ENCODE peak calls at places on chromosomes 12 and 14, in four cellular contexts. One of them, this sample, is unnamed.

GRCh38 chr12:124436366-124436765 is 131.0 kb downstream of the NCOR2 start:
- DNase-seq in IMR-90: peak
- DNase-seq in astrocyte of the spinal cord: no peak
- DNase-seq in psoas muscle: no peak
- DNase-seq in this sample: no peak

GRCh38 chr12:104218935-104219334 is 3.4 kb downstream of the TXNRD1 start:
- DNase-seq in IMR-90: peak
- DNase-seq in astrocyte of the spinal cord: peak
- DNase-seq in psoas muscle: no peak
- DNase-seq in this sample: no peak

GRCh38 chr14:61113561-61113960 is 132.5 kb downstream of the SLC38A6 start:
- DNase-seq in IMR-90: no peak
- DNase-seq in astrocyte of the spinal cord: no peak
- DNase-seq in psoas muscle: no peak
- DNase-seq in this sample: no peak

GRCh38 chr14:94485944-94486841 is 10.2 kb upstream of the SERPINA9 start:
- DNase-seq in IMR-90: peak
- DNase-seq in astrocyte of the spinal cord: peak
- DNase-seq in psoas muscle: peak
- DNase-seq in this sample: no peak

GRCh38 chr12:132489078-132489601 is 811 bp upstream of the FBRSL1 start:
- DNase-seq in IMR-90: no peak
- DNase-seq in astrocyte of the spinal cord: no peak
- DNase-seq in psoas muscle: no peak
- DNase-seq in this sample: peak

GRCh38 chr14:96821501-96821900 is 24.3 kb downstream of the VRK1 start:
- DNase-seq in IMR-90: no peak
- DNase-seq in astrocyte of the spinal cord: no peak
- DNase-seq in psoas muscle: no peak
- DNase-seq in this sample: no peak

GRCh38 chr12:131096681-131097181 is 143.0 kb downstream of the ADGRD1 start:
- DNase-seq in IMR-90: no peak
- DNase-seq in astrocyte of the spinal cord: no peak
- DNase-seq in psoas muscle: peak
- DNase-seq in this sample: peak

GRCh38 chr14:24734917-24735500 is 101.0 kb upstream of the GZMB start:
- DNase-seq in IMR-90: peak
- DNase-seq in astrocyte of the spinal cord: peak
- DNase-seq in psoas muscle: no peak
- DNase-seq in this sample: no peak

GRCh38 chr14:105275267-105275946 is 25.4 kb downstream of the BRF1 start:
- DNase-seq in IMR-90: peak
- DNase-seq in astrocyte of the spinal cord: peak
- DNase-seq in psoas muscle: peak
- DNase-seq in this sample: no peak

GRCh38 chr14:24481622-24482324 is 26.3 kb downstream of the CMA1 start:
- DNase-seq in IMR-90: peak
- DNase-seq in astrocyte of the spinal cord: no peak
- DNase-seq in psoas muscle: no peak
- DNase-seq in this sample: peak

GRCh38 chr12:55816876-55817351 is 610 bp downstream of the SARNP start:
- DNase-seq in IMR-90: peak
- DNase-seq in astrocyte of the spinal cord: no peak
- DNase-seq in psoas muscle: no peak
- DNase-seq in this sample: no peak

GRCh38 chr12:113090740-113091139 is 34.2 kb downstream of the DTX1 start:
- DNase-seq in IMR-90: no peak
- DNase-seq in astrocyte of the spinal cord: no peak
- DNase-seq in psoas muscle: no peak
- DNase-seq in this sample: no peak

GRCh38 chr14:31489680-31490079 is 1.8 kb upstream of the GPR33 start:
- DNase-seq in IMR-90: no peak
- DNase-seq in astrocyte of the spinal cord: no peak
- DNase-seq in psoas muscle: no peak
- DNase-seq in this sample: no peak

GRCh38 chr12:88579572-88579940 is 715 bp downstream of the KITLG start:
- DNase-seq in IMR-90: no peak
- DNase-seq in astrocyte of the spinal cord: peak
- DNase-seq in psoas muscle: peak
- DNase-seq in this sample: no peak

GRCh38 chr14:56390859-56391258 is 188.7 kb upstream of the TMEM260 start:
- DNase-seq in IMR-90: no peak
- DNase-seq in astrocyte of the spinal cord: no peak
- DNase-seq in psoas muscle: no peak
- DNase-seq in this sample: no peak
- TF ChIP-seq CTCF in IMR-90: no peak
- TF ChIP-seq CTCF in astrocyte of the spinal cord: no peak
- TF ChIP-seq CTCF in psoas muscle: no peak
- TF ChIP-seq CTCF in this sample: no peak

GRCh38 chr12:107929436-107929835 is 154.9 kb downstream of the ASCL4 start:
- DNase-seq in IMR-90: peak
- DNase-seq in astrocyte of the spinal cord: peak
- DNase-seq in psoas muscle: no peak
- DNase-seq in this sample: no peak
- TF ChIP-seq CTCF in IMR-90: peak
- TF ChIP-seq CTCF in astrocyte of the spinal cord: peak
- TF ChIP-seq CTCF in psoas muscle: no peak
- TF ChIP-seq CTCF in this sample: no peak

GRCh38 chr14:100076133-100076532 is 10.9 kb downstream of the EVL start:
- DNase-seq in IMR-90: peak
- DNase-seq in astrocyte of the spinal cord: no peak
- DNase-seq in psoas muscle: no peak
- DNase-seq in this sample: peak
- TF ChIP-seq CTCF in IMR-90: peak
- TF ChIP-seq CTCF in astrocyte of the spinal cord: peak
- TF ChIP-seq CTCF in psoas muscle: no peak
- TF ChIP-seq CTCF in this sample: peak

GRCh38 chr12:89949457-89950195 is 241.0 kb upstream of the ATP2B1 start:
- DNase-seq in IMR-90: peak
- DNase-seq in astrocyte of the spinal cord: peak
- DNase-seq in psoas muscle: no peak
- DNase-seq in this sample: peak
- TF ChIP-seq CTCF in IMR-90: peak
- TF ChIP-seq CTCF in astrocyte of the spinal cord: peak
- TF ChIP-seq CTCF in psoas muscle: no peak
- TF ChIP-seq CTCF in this sample: peak

GRCh38 chr12:44379827-44380226 is 496.3 kb downstream of the NELL2 start:
- DNase-seq in IMR-90: no peak
- DNase-seq in astrocyte of the spinal cord: no peak
- DNase-seq in psoas muscle: no peak
- DNase-seq in this sample: no peak
- TF ChIP-seq CTCF in IMR-90: no peak
- TF ChIP-seq CTCF in astrocyte of the spinal cord: no peak
- TF ChIP-seq CTCF in psoas muscle: no peak
- TF ChIP-seq CTCF in this sample: no peak

GRCh38 chr12:128974881-128975280 is 121.6 kb downstream of the GLT1D1 start:
- DNase-seq in IMR-90: no peak
- DNase-seq in astrocyte of the spinal cord: no peak
- DNase-seq in psoas muscle: no peak
- DNase-seq in this sample: no peak

GRCh38 chr12:128980623-128981022 is 127.3 kb downstream of the GLT1D1 start:
- DNase-seq in IMR-90: no peak
- DNase-seq in astrocyte of the spinal cord: no peak
- DNase-seq in psoas muscle: no peak
- DNase-seq in this sample: no peak

GRCh38 chr12:128973883-128974681 is 120.8 kb downstream of the GLT1D1 start:
- DNase-seq in IMR-90: no peak
- DNase-seq in astrocyte of the spinal cord: no peak
- DNase-seq in psoas muscle: no peak
- DNase-seq in this sample: no peak

GRCh38 chr12:128971802-128972201 is 118.5 kb downstream of the GLT1D1 start:
- DNase-seq in IMR-90: no peak
- DNase-seq in astrocyte of the spinal cord: no peak
- DNase-seq in psoas muscle: no peak
- DNase-seq in this sample: no peak

GRCh38 chr12:128976120-128976519 is 122.8 kb downstream of the GLT1D1 start:
- DNase-seq in IMR-90: no peak
- DNase-seq in astrocyte of the spinal cord: no peak
- DNase-seq in psoas muscle: no peak
- DNase-seq in this sample: no peak
- TF ChIP-seq CTCF in IMR-90: no peak
- TF ChIP-seq CTCF in astrocyte of the spinal cord: no peak
- TF ChIP-seq CTCF in psoas muscle: no peak
- TF ChIP-seq CTCF in this sample: peak

GRCh38 chr14:93332853-93333630 is at the start of gene BTBD7:
- DNase-seq in IMR-90: peak
- DNase-seq in astrocyte of the spinal cord: peak
- DNase-seq in psoas muscle: peak
- DNase-seq in this sample: peak
- TF ChIP-seq CTCF in IMR-90: peak
- TF ChIP-seq CTCF in astrocyte of the spinal cord: peak
- TF ChIP-seq CTCF in psoas muscle: peak
- TF ChIP-seq CTCF in this sample: peak

GRCh38 chr12:94147377-94147990 is 893 bp upstream of the PLXNC1 start:
- DNase-seq in IMR-90: no peak
- DNase-seq in astrocyte of the spinal cord: no peak
- DNase-seq in psoas muscle: no peak
- DNase-seq in this sample: no peak

GRCh38 chr12:94147991-94148840 is at the start of gene PLXNC1:
- DNase-seq in IMR-90: peak
- DNase-seq in astrocyte of the spinal cord: peak
- DNase-seq in psoas muscle: peak
- DNase-seq in this sample: peak

GRCh38 chr12:94146166-94146565 is 2.2 kb upstream of the PLXNC1 start:
- DNase-seq in IMR-90: no peak
- DNase-seq in astrocyte of the spinal cord: no peak
- DNase-seq in psoas muscle: no peak
- DNase-seq in this sample: no peak

GRCh38 chr12:94143444-94143843 is 4.9 kb upstream of the PLXNC1 start:
- DNase-seq in IMR-90: no peak
- DNase-seq in astrocyte of the spinal cord: no peak
- DNase-seq in psoas muscle: no peak
- DNase-seq in this sample: no peak

DNA sequence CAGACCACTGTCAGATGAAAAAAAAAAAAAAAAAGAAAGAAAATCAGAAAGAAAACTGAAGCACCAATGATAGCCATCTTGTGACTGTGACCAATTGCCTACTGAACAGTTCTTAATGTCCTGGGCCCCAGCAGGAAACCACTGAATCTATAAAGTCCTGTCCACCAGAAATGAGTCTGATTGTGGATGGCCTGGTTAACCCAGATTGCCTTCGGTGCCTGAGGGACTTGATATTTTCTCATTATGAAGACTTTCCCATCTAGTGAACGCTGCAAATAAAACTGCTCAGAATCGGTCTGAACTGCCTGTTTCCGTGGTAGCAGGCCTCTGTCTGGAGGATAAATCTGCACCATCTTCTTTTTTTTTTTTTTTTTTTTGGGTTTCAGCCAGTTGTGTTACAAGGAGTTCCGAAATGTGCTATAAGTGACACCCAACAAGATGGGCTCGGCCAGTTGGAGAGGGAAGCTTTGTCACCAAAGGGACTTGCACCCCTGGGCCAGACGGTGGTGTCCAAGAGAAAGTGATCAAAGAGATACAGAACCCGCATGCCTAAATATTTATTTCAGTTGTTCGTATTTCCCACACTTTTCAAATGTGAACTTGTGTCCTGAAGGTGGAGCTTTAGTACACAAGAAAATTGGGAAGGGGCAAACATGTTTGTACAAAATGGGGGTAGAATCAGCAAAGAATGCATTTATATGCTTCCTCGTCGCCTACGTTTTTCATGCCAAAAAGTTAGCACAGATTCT is 3.0 kb upstream of the PLXNC1 start:
- DNase-seq in IMR-90: peak
- DNase-seq in astrocyte of the spinal cord: peak
- DNase-seq in psoas muscle: no peak
- DNase-seq in this sample: no peak
- TF ChIP-seq CTCF in IMR-90: peak
- TF ChIP-seq CTCF in astrocyte of the spinal cord: peak
- TF ChIP-seq CTCF in psoas muscle: peak
- TF ChIP-seq CTCF in this sample: peak

This sample was measured in CD14-positive monocyte.